ENCODE peak calls at places on chromosomes 4 and X, in nine cellular contexts. F is MCF 10A; N is colonic mucosa; L is naive B cell; E is effector memory CD4-positive, alpha-beta T cell; G is CD4-positive, alpha-beta memory T cell; B is effector CD4-positive, alpha-beta T cell; Z is stomach; T is stimulated activated CD4-positive, alpha-beta T cell treated with anti-CD3 and anti-CD28 coated beads, Interleukin-4, amount 100 ng/mL, for 4 hours. K is an unnamed sample.

GRCh38 chrX:145396612-145397011 is 149.3 kb downstream of the SPANXN1 start:
- DNase-seq in F (no peak), E (no peak), G (no peak), Z (no peak), B (no peak), N (no peak), L (no peak), T (no peak), K (no peak)

GRCh38 chr4:164412246-164412645 is 341.7 kb upstream of the SMIM31 start:
- DNase-seq in B (no peak), T (no peak), G (no peak), L (no peak), E (no peak), F (no peak), Z (no peak), N (no peak), K (no peak)

GRCh38 chr4:8710416-8710815 is 117.9 kb downstream of the CPZ start:
- DNase-seq in L (no peak), T (no peak), B (no peak), F (no peak), Z (peak), G (no peak), E (no peak), N (no peak), K (no peak)

GRCh38 chrX:85859426-85859825 is 187.9 kb downstream of the CHM start:
- DNase-seq in L (no peak), N (no peak), G (no peak), E (no peak), B (no peak), F (no peak), Z (no peak), T (no peak), K (no peak)

GRCh38 chrX:47568656-47569295 is 7.8 kb downstream of the ARAF start:
- DNase-seq in T (no peak), B (peak), G (peak), E (no peak), F (no peak), Z (no peak), L (peak), N (no peak), K (peak)

GRCh38 chrX:85611926-85612325 is 232.5 kb upstream of the POF1B start:
- DNase-seq in N (no peak), E (no peak), Z (no peak), T (no peak), G (no peak), L (no peak), F (peak), B (no peak), K (peak)

GRCh38 chrX:1537031-1537715 is at the start of gene P2RY8:
- DNase-seq in N (peak), T (peak), L (peak), F (peak), Z (peak), B (peak), E (peak), G (peak), K (peak)

GRCh38 chrX:37420179-37420578 is 71.0 kb downstream of the PRRG1 start:
- DNase-seq in F (peak), T (no peak), B (no peak), Z (no peak), N (no peak), E (no peak), G (no peak), L (no peak), K (peak)

GRCh38 chrX:81286075-81286474 is 84.2 kb downstream of the SH3BGRL start:
- DNase-seq in L (no peak), N (no peak), B (no peak), G (no peak), T (no peak), Z (no peak), F (no peak), E (no peak), K (no peak)

GRCh38 chr4:6889101-6889735 is 20.4 kb upstream of the TBC1D14 start:
- DNase-seq in E (no peak), B (no peak), T (no peak), F (no peak), Z (peak), N (no peak), G (no peak), L (no peak), K (no peak)

GRCh38 chr4:139312552-139313332 is 10.5 kb upstream of the NDUFC1 start:
- DNase-seq in T (no peak), F (no peak), G (no peak), N (no peak), Z (no peak), E (no peak), L (peak), B (no peak), K (no peak)

GRCh38 chrX:107629533-107629909 is 1.2 kb downstream of the PRPS1 start:
- DNase-seq in F (peak), E (no peak), L (no peak), Z (no peak), N (no peak), B (no peak), T (no peak), G (no peak), K (peak)

GRCh38 chr4:184282251-184282713 is 64.6 kb upstream of the ENPP6 start:
- DNase-seq in T (peak), L (peak), E (peak), B (no peak), G (peak), F (peak), Z (peak), N (peak), K (peak)

GRCh38 chrX:67780694-67781109 is 236.9 kb downstream of the AR start:
- DNase-seq in E (no peak), Z (peak), L (no peak), F (peak), B (no peak), G (no peak), N (peak), T (no peak), K (peak)

GRCh38 chr4:56657818-56658217 is 23.3 kb downstream of the HOPX start:
- DNase-seq in B (no peak), N (no peak), T (no peak), G (no peak), Z (no peak), F (no peak), L (no peak), E (no peak), K (no peak)

GRCh38 chrX:135395064-135395463 is 26.7 kb upstream of the SMIM10L2A start:
- DNase-seq in G (no peak), F (no peak), L (no peak), B (no peak), N (no peak), T (no peak), Z (no peak), E (no peak), K (no peak)

GRCh38 chrX:526295-527224 is 104.0 kb upstream of the SHOX start:
- DNase-seq in E (no peak), B (no peak), T (no peak), L (no peak), N (no peak), F (no peak), Z (no peak), G (no peak), K (no peak)

GRCh38 chr4:108117473-108118182 is 51.1 kb downstream of the LEF1 start:
- DNase-seq in N (no peak), E (no peak), T (no peak), L (no peak), F (peak), B (no peak), Z (no peak), G (no peak), K (no peak)